ENCODE peak calls at places on chromosomes 13 and 19, in eight cellular contexts. F is HCT116, J is OCI-LY7, B is GM23338, W is MM.1S, Z is PC-3, E is hepatocyte, K is SK-N-SH. L is an unnamed sample.
A peak's percentile ranks its signal among the peaks of the same experiment; 100 is the strongest.

GRCh38 chr13:23681253-23681652 is 111.0 kb downstream of the TNFRSF19 start:
- DNase-seq in F (no peak), J (no peak), B (no peak), W (no peak), Z (no peak), E (peak; percentile 28), K (no peak), L (no peak)

GRCh38 chr19:42323852-42324654 is 1.4 kb upstream of the MEGF8 start:
- DNase-seq in F (no peak), J (no peak), B (peak; percentile 70), W (no peak), Z (no peak), E (no peak), K (peak; percentile 54), L (no peak)

GRCh38 chr13:98429977-98430785 is 146.7 kb downstream of the STK24 start:
- DNase-seq in F (no peak), J (no peak), B (no peak), W (no peak), Z (no peak), E (no peak), K (no peak), L (no peak)

GRCh38 chr19:10191347-10191746 is 3.4 kb downstream of the DNMT1 start:
- DNase-seq in F (no peak), J (no peak), B (no peak), W (no peak), Z (peak; percentile 46), E (no peak), K (no peak), L (peak; percentile 66)

GRCh38 chr19:20315543-20315942 is 148.5 kb downstream of the ZNF486 start:
- DNase-seq in F (no peak), J (no peak), B (no peak), W (no peak), Z (no peak), E (no peak), K (peak; percentile 66), L (no peak)

GRCh38 chr13:44306401-44307192 is 67.0 kb upstream of the SERP2 start:
- DNase-seq in F (peak; percentile 99), J (no peak), B (peak; percentile 62), W (no peak), Z (peak; percentile 95), E (peak; percentile 67), K (no peak), L (peak; percentile 88)

GRCh38 chr13:22848539-22849052 is 332.2 kb upstream of the SGCG start:
- DNase-seq in F (no peak), J (no peak), B (peak; percentile 91), W (no peak), Z (no peak), E (peak; percentile 14), K (peak; percentile 43), L (no peak)

GRCh38 chr13:36006895-36007294 is 124.3 kb downstream of the DCLK1 start:
- DNase-seq in F (no peak), J (no peak), B (no peak), W (no peak), Z (no peak), E (no peak), K (no peak), L (no peak)

GRCh38 chr13:45584816-45585215 is 30.7 kb downstream of the ERICH6B start:
- DNase-seq in F (peak; percentile 16), J (no peak), B (peak; percentile 43), W (no peak), Z (peak; percentile 9), E (peak; percentile 18), K (no peak), L (no peak)

GRCh38 chr13:43132911-43133310 is 109.5 kb downstream of the DNAJC15 start:
- DNase-seq in F (no peak), J (peak; percentile 52), B (no peak), W (no peak), Z (no peak), E (no peak), K (no peak), L (no peak)

GRCh38 chr13:111595791-111596190 is 275.3 kb downstream of the TEX29 start:
- DNase-seq in F (no peak), J (no peak), B (no peak), W (no peak), Z (no peak), E (no peak), K (no peak), L (no peak)

GRCh38 chr13:85142351-85142750 is 656.9 kb downstream of the SLITRK6 start:
- DNase-seq in F (no peak), J (no peak), B (no peak), W (no peak), Z (no peak), E (no peak), K (no peak), L (no peak)

DNA sequence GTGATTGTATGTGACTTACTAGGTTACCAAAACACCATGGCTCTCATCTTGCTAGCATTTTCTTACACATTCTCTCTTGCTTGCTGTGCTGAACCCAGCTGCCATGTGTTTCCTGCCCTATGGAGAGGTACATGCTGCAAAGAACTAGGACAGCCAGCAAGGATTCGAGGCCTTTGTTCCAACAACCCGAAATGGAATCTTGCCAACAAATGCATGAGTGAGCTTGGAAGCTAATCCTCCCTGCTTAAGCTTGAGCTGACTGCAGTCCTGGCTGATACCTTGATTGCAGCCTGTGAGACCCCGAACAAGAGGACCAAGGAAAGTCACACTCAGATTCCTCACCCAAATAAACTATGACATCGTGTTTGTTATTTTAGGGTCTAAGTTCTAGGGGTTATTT is 651.2 kb downstream of the SLITRK6 start:
- DNase-seq in F (no peak), J (no peak), B (peak; percentile 24), W (no peak), Z (no peak), E (peak; percentile 18), K (no peak), L (no peak)
- H3K9me2 ChIP-seq in F (no peaks in the 10 kb centered on the region), J (peaks cover 3% of the 10 kb centered on the region), B (no peaks in the 10 kb centered on the region), W (no peaks in the 10 kb centered on the region), Z (no peaks in the 10 kb centered on the region), E (no peaks in the 10 kb centered on the region), K (no peaks in the 10 kb centered on the region), L (no peaks in the 10 kb centered on the region)

DNA sequence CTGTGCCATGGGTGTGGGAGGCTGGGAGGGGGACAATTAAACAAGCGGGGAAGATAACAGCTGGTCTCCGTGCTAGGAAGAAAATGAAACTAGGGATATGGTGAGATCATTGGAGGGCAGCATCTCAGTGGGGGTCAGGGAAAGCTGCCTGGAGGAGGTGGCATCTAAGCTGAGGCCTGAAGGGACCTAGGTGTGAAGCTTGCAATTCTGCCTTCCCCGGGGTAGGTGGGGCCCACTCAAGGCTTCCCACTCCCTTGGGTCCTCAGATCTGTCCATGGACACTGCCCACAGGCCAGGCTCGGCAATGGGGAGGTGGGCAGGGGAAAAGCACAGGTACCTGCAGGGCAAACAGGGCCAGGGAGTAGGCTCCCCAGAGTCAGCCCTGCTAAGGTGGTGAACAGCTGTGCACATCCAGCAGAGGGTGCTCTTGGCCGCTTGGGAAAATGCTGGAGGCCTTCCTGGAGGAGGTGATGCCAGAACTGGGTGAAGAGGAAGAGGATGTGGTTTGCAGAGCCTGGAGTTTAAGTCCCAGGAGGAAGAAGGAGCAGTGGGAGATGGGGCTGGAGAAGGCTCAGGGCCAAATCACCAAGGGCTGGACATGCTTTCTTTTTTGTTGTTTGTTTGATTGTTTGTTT is 25.7 kb upstream of the CCNE1 start:
- DNase-seq in F (peak; percentile 6), J (peak; percentile 11), B (peak; percentile 71), W (peak; percentile 13), Z (no peak), E (no peak), K (no peak), L (no peak)
- TF ChIP-seq CTCF in F (peak; percentile 73), J (peak; percentile 59), B (peak; percentile 70), W (peak; percentile 51), Z (peak; percentile 37), E (no peak), K (no peak), L (peak; percentile 55)

GRCh38 chr19:36093687-36094086 is 17.3 kb upstream of the OVOL3 start:
- DNase-seq in F (no peak), J (no peak), B (no peak), W (no peak), Z (no peak), E (no peak), K (no peak), L (no peak)

GRCh38 chr19:36093146-36093662 is 17.7 kb upstream of the OVOL3 start:
- DNase-seq in F (no peak), J (no peak), B (no peak), W (no peak), Z (no peak), E (no peak), K (no peak), L (no peak)

GRCh38 chr19:36092566-36092965 is 18.4 kb upstream of the OVOL3 start:
- DNase-seq in F (no peak), J (no peak), B (no peak), W (no peak), Z (no peak), E (no peak), K (no peak), L (no peak)

GRCh38 chr19:36089847-36090246 is 21.1 kb upstream of the OVOL3 start:
- DNase-seq in F (no peak), J (no peak), B (no peak), W (no peak), Z (no peak), E (no peak), K (no peak), L (no peak)

DNA sequence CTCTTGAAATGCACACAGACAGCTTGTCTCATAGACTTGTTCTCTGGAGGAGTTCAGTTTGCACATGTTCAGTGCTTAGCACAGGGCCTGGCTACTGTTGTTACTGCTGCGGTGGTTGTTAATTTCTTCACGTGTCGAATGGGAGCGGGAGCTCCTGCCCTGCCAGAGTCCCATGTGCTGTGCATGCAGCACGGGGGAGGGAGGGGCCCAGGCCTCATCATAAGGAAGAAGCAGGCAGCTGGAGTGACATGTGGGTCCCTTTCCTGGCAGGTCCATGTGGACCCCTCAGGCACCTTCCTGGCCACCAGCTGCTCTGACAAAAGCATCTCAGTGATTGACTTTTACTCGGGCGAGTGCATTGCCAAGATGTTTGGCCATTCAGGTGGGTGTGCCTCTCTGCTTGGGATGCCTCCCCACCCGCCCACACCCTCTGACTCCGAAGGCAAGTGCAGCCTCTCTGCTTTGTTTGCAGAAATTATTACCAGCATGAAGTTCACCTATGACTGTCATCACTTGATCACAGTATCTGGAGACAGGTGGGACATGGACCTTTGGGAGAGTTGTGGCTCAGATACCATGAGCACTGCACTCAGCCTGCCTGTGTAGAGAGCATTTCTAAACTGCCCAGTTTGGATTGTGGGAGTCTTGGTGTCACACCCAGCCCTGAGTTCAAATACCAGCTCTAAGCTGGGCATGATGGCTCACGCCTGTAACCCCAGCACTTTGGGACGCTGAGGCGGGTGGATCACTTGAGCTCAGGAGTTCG is 19.8 kb upstream of the OVOL3 start:
- DNase-seq in F (no peak), J (no peak), B (no peak), W (no peak), Z (no peak), E (no peak), K (no peak), L (no peak)
- H3K9me2 ChIP-seq in F (no peaks in the 10 kb centered on the region), J (no peaks in the 10 kb centered on the region), B (no peaks in the 10 kb centered on the region), W (no peaks in the 10 kb centered on the region), Z (no peaks in the 10 kb centered on the region), E (no peaks in the 10 kb centered on the region), K (no peaks in the 10 kb centered on the region), L (no peaks in the 10 kb centered on the region)

DNA sequence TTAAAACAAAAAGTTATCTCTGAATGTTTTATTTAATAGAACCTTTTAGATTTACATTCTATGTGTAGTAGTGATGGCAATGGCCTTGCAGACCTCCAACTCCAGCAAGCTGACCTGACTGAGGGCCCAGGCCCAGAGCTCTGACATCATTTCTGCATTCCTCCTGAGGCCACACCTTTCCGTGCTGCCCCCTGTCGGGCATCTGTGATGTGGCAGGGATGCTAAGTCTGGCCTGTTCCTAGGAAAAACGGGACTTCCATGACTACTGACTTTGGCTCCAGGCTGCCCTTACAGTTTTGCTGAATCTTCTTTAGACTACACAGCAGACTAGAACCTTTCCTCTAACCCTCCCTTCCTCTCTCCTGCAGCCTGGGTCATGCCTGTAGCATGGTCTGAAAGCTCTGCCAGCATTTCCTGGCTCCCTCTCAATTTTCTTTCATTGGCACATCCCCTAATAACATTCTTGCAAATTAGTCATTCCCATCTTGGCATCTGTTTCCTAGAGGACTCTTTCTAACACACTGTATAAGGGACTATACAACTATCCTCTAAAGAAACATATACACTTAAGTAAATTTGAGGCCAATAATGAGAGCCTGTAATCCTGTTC is 249.0 kb downstream of the GPC5 start:
- DNase-seq in F (no peak), J (peak; percentile 72), B (peak; percentile 83), W (no peak), Z (peak; percentile 14), E (peak; percentile 13), K (peak; percentile 20), L (peak; percentile 13)
- TF ChIP-seq CTCF in F (peak; percentile 42), J (no peak), B (peak; percentile 89), W (peak; percentile 22), Z (peak; percentile 50), E (peak; percentile 44), K (peak; percentile 69), L (peak; percentile 63)

L was measured in PC-9.